ENCODE peak calls at places on chromosomes 6 and 20, in six cellular contexts. Z is sigmoid colon, D is heart left ventricle, S is lung, L is BE2C, R is neural progenitor cell. C is an unnamed sample. For H3K4me1, the result is how much of the 10 kb centered on the place peaks cover.

GRCh38 chr6:129494586-129494985 is 215.4 kb downstream of the ARHGAP18 start:
- DNase-seq in R (no peak), S (no peak), D (no peak), L (no peak), Z (no peak), C (no peak)

GRCh38 chr6:149457316-149457884 is 27.4 kb downstream of the ZC3H12D start:
- DNase-seq in R (no peak), L (no peak), S (no peak), D (peak), Z (no peak), C (no peak)

GRCh38 chr6:109024784-109025183 is 69.9 kb downstream of the SESN1 start:
- DNase-seq in D (no peak), R (peak), S (no peak), Z (no peak), L (peak), C (no peak)

GRCh38 chr20:6769953-6770831 is 2.7 kb downstream of the BMP2 start:
- DNase-seq in L (no peak), S (peak), R (peak), Z (peak), D (peak), C (peak)

GRCh38 chr6:92779758-92780157 is 639.6 kb downstream of the EPHA7 start:
- DNase-seq in D (peak), S (no peak), R (no peak), L (peak), Z (no peak), C (no peak)

GRCh38 chr6:21731411-21732031 is 138.0 kb downstream of the SOX4 start:
- DNase-seq in Z (no peak), L (no peak), S (peak), R (no peak), D (no peak), C (no peak)

GRCh38 chr6:36368921-36369880 is 18.3 kb downstream of the ETV7 start:
- DNase-seq in D (no peak), Z (no peak), R (no peak), L (no peak), S (peak), C (no peak)

GRCh38 chr6:154096316-154096715 is 57.3 kb downstream of the OPRM1 start:
- DNase-seq in L (no peak), Z (no peak), S (no peak), D (no peak), R (no peak), C (no peak)

GRCh38 chr6:90406957-90407356 is 110.3 kb upstream of the BACH2 start:
- DNase-seq in Z (no peak), L (no peak), R (no peak), S (no peak), D (no peak), C (no peak)

GRCh38 chr6:43292341-43292740 is 5.7 kb upstream of the SLC22A7 start:
- DNase-seq in Z (no peak), D (no peak), S (no peak), L (no peak), R (no peak), C (no peak)

GRCh38 chr20:57374931-57375651 is 16.1 kb upstream of the RBM38 start:
- DNase-seq in Z (peak), R (no peak), S (peak), D (peak), L (no peak), C (no peak)

GRCh38 chr6:43728586-43728985 is 41.0 kb upstream of the MRPS18A start:
- DNase-seq in R (no peak), Z (peak), D (no peak), L (no peak), S (no peak), C (no peak)

GRCh38 chr20:6501061-6501460 is 266.4 kb upstream of the BMP2 start:
- DNase-seq in Z (no peak), R (no peak), L (no peak), D (no peak), S (no peak), C (no peak)

GRCh38 chr20:46206025-46206424 is 87.9 kb downstream of the CD40 start:
- DNase-seq in R (no peak), Z (peak), S (peak), L (no peak), D (peak), C (no peak)

GRCh38 chr20:1322511-1323245 is 6.3 kb downstream of the SDCBP2 start:
- DNase-seq in Z (peak), R (no peak), S (no peak), L (no peak), D (peak), C (no peak)

GRCh38 chr20:53942973-53943372 is 127.4 kb downstream of the BCAS1 start:
- DNase-seq in L (no peak), R (no peak), S (no peak), Z (no peak), D (no peak), C (peak)

GRCh38 chr6:88295663-88296062 is 129.5 kb upstream of the CNR1 start:
- DNase-seq in Z (no peak), D (no peak), L (no peak), S (no peak), R (no peak), C (no peak)

GRCh38 chr6:3392059-3392458 is 64.8 kb downstream of the SLC22A23 start:
- DNase-seq in D (no peak), Z (peak), L (no peak), S (no peak), R (no peak), C (no peak)

GRCh38 chr20:38060536-38060935 is 27.0 kb downstream of the RPRD1B start:
- DNase-seq in D (no peak), S (no peak), R (no peak), Z (no peak), L (no peak), C (no peak)

GRCh38 chr20:15164726-15165125 is 827.3 kb upstream of the FLRT3 start:
- DNase-seq in S (no peak), D (no peak), L (no peak), Z (no peak), R (no peak), C (no peak)

GRCh38 chr6:97133071-97133470 is 149.9 kb downstream of the MMS22L start:
- DNase-seq in R (no peak), S (no peak), Z (no peak), L (peak), D (no peak), C (no peak)

GRCh38 chr6:45808041-45808440 is 207.6 kb downstream of the CLIC5 start:
- DNase-seq in R (no peak), D (no peak), S (no peak), L (no peak), Z (no peak), C (no peak)

GRCh38 chr6:102619585-102619984 is 1226.1 kb downstream of the GRIK2 start:
- DNase-seq in R (peak), S (no peak), Z (no peak), L (peak), D (no peak), C (peak)

GRCh38 chr6:722077-722524 is 29.2 kb upstream of the EXOC2 start:
- DNase-seq in R (peak), Z (peak), L (peak), S (peak), D (peak), C (peak)

GRCh38 chr20:48794360-48794759 is 33.4 kb downstream of the PREX1 start:
- DNase-seq in R (peak), L (no peak), D (no peak), S (no peak), Z (no peak), C (no peak)

GRCh38 chr20:48791666-48792071 is 36.1 kb downstream of the PREX1 start:
- DNase-seq in Z (no peak), D (no peak), R (no peak), L (no peak), S (no peak), C (no peak)

GRCh38 chr20:48795732-48796131 is 32.1 kb downstream of the PREX1 start:
- DNase-seq in R (no peak), D (no peak), S (no peak), L (no peak), Z (no peak), C (no peak)

GRCh38 chr20:48795058-48795457 is 32.7 kb downstream of the PREX1 start:
- DNase-seq in R (no peak), L (no peak), S (no peak), D (no peak), Z (no peak), C (no peak)

DNA sequence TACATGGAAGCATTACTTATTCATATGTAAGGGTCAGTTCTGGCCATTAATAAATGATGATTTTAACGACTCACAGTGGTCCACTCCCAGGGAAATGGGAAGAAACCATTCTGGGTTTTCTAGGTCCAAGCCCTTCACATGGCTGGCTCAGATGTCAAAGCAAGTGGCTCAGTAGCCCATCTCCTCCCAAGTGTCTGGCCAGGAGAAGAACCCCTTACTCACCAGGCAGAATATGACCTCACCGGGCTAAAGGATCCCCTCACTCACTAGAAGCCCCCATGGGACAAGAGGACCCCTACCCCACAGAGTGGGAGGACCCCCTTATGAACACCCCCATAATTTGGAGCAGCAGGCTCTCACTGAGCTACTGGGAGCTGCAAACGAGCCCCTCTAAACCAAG is 34.0 kb downstream of the PREX1 start:
- DNase-seq in Z (no peak), S (no peak), D (no peak), R (no peak), L (no peak), C (no peak)
- H3K4me1 ChIP-seq in Z (under half), S (under half), D (half or more), R (under half), L (under half), C (under half)

DNA sequence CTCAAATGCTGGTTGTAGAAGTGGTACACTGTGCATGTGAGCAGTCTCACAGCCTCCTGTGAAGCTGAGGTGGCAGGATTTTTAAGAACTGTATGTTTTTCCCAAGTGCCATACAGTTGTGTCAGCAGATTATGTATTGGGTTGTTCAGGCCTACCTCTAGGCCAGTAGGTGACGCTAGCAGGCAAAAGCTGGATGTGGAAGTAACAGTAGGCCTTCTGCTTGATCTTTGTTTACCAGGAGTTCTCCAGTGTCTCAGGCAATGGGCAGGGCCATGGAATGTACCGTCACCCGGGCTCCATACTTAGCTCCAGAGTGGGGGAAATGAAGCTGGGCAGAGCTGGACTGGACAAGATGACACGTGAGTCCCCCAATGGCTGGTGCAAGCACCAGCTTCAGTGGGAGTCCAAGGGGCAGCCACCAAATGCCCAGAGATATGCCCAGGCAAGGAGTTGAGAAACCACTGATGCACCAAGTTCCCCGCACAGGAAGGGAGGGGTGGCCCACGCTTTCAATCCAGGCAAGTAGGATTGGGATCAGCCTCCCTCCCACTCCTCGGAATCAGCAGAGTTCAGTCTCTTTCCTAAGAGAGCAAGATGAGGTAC is 289.7 kb downstream of the HTR1B start:
- DNase-seq in L (peak), S (no peak), D (no peak), Z (no peak), R (peak), C (no peak)
- TF ChIP-seq CTCF in L (peak), S (no peak), D (no peak), Z (no peak), R (peak), C (no peak)

GRCh38 chr6:68639826-68640505 is 4.9 kb downstream of the ADGRB3 start:
- DNase-seq in S (no peak), R (no peak), Z (no peak), L (no peak), D (no peak), C (no peak)
- H3K4me3 ChIP-seq in S (no peak), R (peak), Z (peak), L (peak), D (peak), C (no peak)

DNA sequence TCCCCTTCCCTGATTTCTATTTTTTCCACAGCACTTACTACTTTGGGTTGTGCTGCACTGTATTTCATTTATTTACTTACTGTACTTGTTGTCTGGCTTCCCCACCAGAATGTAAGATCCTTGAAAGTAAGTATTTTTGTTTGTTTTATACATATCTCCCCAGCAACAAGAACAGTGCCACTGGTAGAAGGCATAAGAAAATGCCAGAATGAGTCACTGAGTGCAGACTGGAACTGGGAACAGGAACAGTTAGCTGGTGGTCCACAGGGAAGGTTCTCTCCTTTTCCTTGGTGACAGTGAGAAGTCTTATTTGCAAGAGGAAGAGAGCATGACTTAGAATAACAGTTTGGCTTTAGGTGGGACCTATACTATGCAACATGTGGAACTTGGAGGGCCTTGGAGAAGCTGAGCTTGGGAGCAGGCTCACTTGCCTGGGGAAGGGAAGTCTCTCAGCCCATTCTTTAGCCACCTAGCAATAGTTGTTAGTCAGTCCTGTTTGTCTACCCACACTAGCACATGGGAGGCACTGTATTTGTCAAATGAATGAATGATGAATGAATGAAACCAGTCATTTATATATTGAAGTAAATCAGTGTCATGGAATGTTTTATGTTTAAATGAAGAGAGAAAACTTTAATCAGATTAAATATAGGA is 203.5 kb downstream of the KCNQ5 start:
- DNase-seq in R (no peak), L (no peak), Z (no peak), D (no peak), S (no peak), C (no peak)
- H3K4me1 ChIP-seq in R (under half), L (under half), Z (under half), D (under half), S (under half), C (under half)

GRCh38 chr6:53916804-53917463 is 122.1 kb downstream of the LRRC1 start:
- DNase-seq in Z (no peak), S (no peak), R (no peak), L (no peak), D (no peak), C (no peak)
- TF ChIP-seq CTCF in Z (no peak), S (no peak), R (no peak), L (no peak), D (no peak), C (no peak)

GRCh38 chr6:32583527-32583898 is 6.1 kb downstream of the HLA-DRB1 start:
- DNase-seq in R (no peak), S (no peak), D (no peak), L (no peak), Z (no peak), C (no peak)
- H3K4me3 ChIP-seq in R (peak), S (no peak), D (no peak), L (no peak), Z (no peak), C (no peak)

DNA sequence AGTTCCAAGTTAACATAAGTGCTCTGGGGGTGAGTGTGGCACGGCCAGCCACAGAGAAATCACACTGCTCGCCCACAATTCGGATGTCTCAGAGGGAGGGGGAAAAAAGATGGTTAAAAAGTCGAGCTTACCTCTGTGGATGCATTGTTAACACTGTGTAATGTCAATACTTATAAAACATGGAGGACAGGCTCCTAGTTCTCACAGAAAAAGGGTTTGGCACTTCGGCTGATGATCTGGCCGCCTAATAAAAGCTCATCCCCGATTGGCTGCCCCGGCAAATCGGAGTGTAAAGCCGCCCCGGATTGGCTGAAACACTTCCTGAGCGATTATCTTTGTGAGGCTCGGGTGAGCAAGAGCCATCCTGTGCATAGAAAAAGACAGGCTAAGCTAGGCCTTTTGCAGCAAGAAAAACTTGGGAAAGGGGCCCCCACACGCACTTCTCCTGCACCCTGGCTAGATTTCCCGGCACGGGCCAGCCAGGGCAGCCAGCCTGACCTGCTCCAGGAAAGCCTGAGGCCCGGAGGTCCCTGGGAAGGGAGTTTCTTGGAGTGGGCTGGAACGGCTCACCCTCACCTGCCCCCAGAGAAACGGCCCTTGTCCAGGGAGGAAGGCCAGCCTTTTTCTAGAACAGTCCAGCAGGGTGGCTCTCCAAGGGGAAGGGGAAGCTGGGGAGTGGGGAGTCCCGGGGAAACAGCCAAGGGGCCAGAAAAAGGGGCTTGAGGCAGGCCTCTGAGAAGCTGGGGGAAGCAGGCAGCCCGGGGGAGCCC is at the start of gene ZMYND8:
- DNase-seq in R (peak), S (peak), L (peak), Z (peak), D (peak), C (peak)
- H3K4me1 ChIP-seq in R (half or more), S (under half), L (under half), Z (half or more), D (half or more), C (half or more)

C was measured in Caco-2.